ENCODE peak calls at places on chromosome 20, in five cellular contexts. One of them, this sample, is unnamed. For H3K9me3, the result is how much of the 10 kb centered on the place peaks cover.

GRCh38 chr20:57433658-57434389 is 42.6 kb downstream of the RBM38 start:
- DNase-seq in left ventricle myocardium inferior: no peak
- DNase-seq in naive thymus-derived CD4-positive, alpha-beta T cell: no peak
- DNase-seq in spleen: peak
- DNase-seq in adipocyte: no peak
- DNase-seq in this sample: no peak

GRCh38 chr20:19264191-19264590 is 51.7 kb downstream of the SLC24A3 start:
- DNase-seq in left ventricle myocardium inferior: no peak
- DNase-seq in naive thymus-derived CD4-positive, alpha-beta T cell: no peak
- DNase-seq in spleen: no peak
- DNase-seq in adipocyte: no peak
- DNase-seq in this sample: no peak

GRCh38 chr20:6920991-6921613 is 153.6 kb downstream of the BMP2 start:
- DNase-seq in left ventricle myocardium inferior: no peak
- DNase-seq in naive thymus-derived CD4-positive, alpha-beta T cell: no peak
- DNase-seq in spleen: no peak
- DNase-seq in adipocyte: no peak
- DNase-seq in this sample: no peak

GRCh38 chr20:23080521-23080920 is 5.6 kb downstream of the CD93 start:
- DNase-seq in left ventricle myocardium inferior: no peak
- DNase-seq in naive thymus-derived CD4-positive, alpha-beta T cell: no peak
- DNase-seq in spleen: no peak
- DNase-seq in adipocyte: no peak
- DNase-seq in this sample: no peak

GRCh38 chr20:37931153-37931922 is 28.4 kb downstream of the VSTM2L start:
- DNase-seq in left ventricle myocardium inferior: no peak
- DNase-seq in naive thymus-derived CD4-positive, alpha-beta T cell: no peak
- DNase-seq in spleen: no peak
- DNase-seq in adipocyte: no peak
- DNase-seq in this sample: no peak

GRCh38 chr20:61120595-61121515 is 131.2 kb upstream of the CDH4 start:
- DNase-seq in left ventricle myocardium inferior: peak
- DNase-seq in naive thymus-derived CD4-positive, alpha-beta T cell: peak
- DNase-seq in spleen: no peak
- DNase-seq in adipocyte: peak
- DNase-seq in this sample: no peak

GRCh38 chr20:32830437-32830836 is 10.7 kb downstream of the MAPRE1 start:
- DNase-seq in left ventricle myocardium inferior: no peak
- DNase-seq in naive thymus-derived CD4-positive, alpha-beta T cell: no peak
- DNase-seq in spleen: no peak
- DNase-seq in adipocyte: peak
- DNase-seq in this sample: no peak

GRCh38 chr20:48149887-48150286 is 364.6 kb upstream of the SULF2 start:
- DNase-seq in left ventricle myocardium inferior: no peak
- DNase-seq in naive thymus-derived CD4-positive, alpha-beta T cell: no peak
- DNase-seq in spleen: no peak
- DNase-seq in adipocyte: no peak
- DNase-seq in this sample: no peak

GRCh38 chr20:4592316-4593148 is 129.2 kb upstream of the PRND start:
- DNase-seq in left ventricle myocardium inferior: peak
- DNase-seq in naive thymus-derived CD4-positive, alpha-beta T cell: peak
- DNase-seq in spleen: peak
- DNase-seq in adipocyte: peak
- DNase-seq in this sample: peak

GRCh38 chr20:62696999-62697398 is 11.6 kb upstream of the NTSR1 start:
- DNase-seq in left ventricle myocardium inferior: no peak
- DNase-seq in naive thymus-derived CD4-positive, alpha-beta T cell: no peak
- DNase-seq in spleen: no peak
- DNase-seq in adipocyte: no peak
- DNase-seq in this sample: no peak

GRCh38 chr20:39874049-39874893 is 814.8 kb downstream of the MAFB start:
- DNase-seq in left ventricle myocardium inferior: peak
- DNase-seq in naive thymus-derived CD4-positive, alpha-beta T cell: no peak
- DNase-seq in spleen: peak
- DNase-seq in adipocyte: peak
- DNase-seq in this sample: no peak

GRCh38 chr20:3927486-3928291 is 38.5 kb downstream of the PANK2 start:
- DNase-seq in left ventricle myocardium inferior: no peak
- DNase-seq in naive thymus-derived CD4-positive, alpha-beta T cell: no peak
- DNase-seq in spleen: peak
- DNase-seq in adipocyte: peak
- DNase-seq in this sample: no peak

GRCh38 chr20:22374678-22375590 is 209.4 kb downstream of the FOXA2 start:
- DNase-seq in left ventricle myocardium inferior: no peak
- DNase-seq in naive thymus-derived CD4-positive, alpha-beta T cell: no peak
- DNase-seq in spleen: no peak
- DNase-seq in adipocyte: no peak
- DNase-seq in this sample: no peak

GRCh38 chr20:4688342-4688741 is 33.4 kb upstream of the PRND start:
- DNase-seq in left ventricle myocardium inferior: no peak
- DNase-seq in naive thymus-derived CD4-positive, alpha-beta T cell: no peak
- DNase-seq in spleen: no peak
- DNase-seq in adipocyte: no peak
- DNase-seq in this sample: no peak

GRCh38 chr20:32522775-32523612 is 62.1 kb downstream of the NOL4L start:
- DNase-seq in left ventricle myocardium inferior: no peak
- DNase-seq in naive thymus-derived CD4-positive, alpha-beta T cell: no peak
- DNase-seq in spleen: peak
- DNase-seq in adipocyte: no peak
- DNase-seq in this sample: no peak

GRCh38 chr20:24337074-24337473 is 132.4 kb upstream of the SYNDIG1 start:
- DNase-seq in left ventricle myocardium inferior: no peak
- DNase-seq in naive thymus-derived CD4-positive, alpha-beta T cell: no peak
- DNase-seq in spleen: no peak
- DNase-seq in adipocyte: peak
- DNase-seq in this sample: no peak

GRCh38 chr20:57761413-57761734 is 51.6 kb upstream of the PMEPA1 start:
- DNase-seq in left ventricle myocardium inferior: no peak
- DNase-seq in naive thymus-derived CD4-positive, alpha-beta T cell: no peak
- DNase-seq in spleen: no peak
- DNase-seq in adipocyte: no peak
- DNase-seq in this sample: no peak

GRCh38 chr20:20130399-20130798 is 78.1 kb downstream of the CFAP61 start:
- DNase-seq in left ventricle myocardium inferior: no peak
- DNase-seq in naive thymus-derived CD4-positive, alpha-beta T cell: no peak
- DNase-seq in spleen: no peak
- DNase-seq in adipocyte: no peak
- DNase-seq in this sample: no peak

GRCh38 chr20:37392441-37393195 is 46.7 kb downstream of the SRC start:
- DNase-seq in left ventricle myocardium inferior: no peak
- DNase-seq in naive thymus-derived CD4-positive, alpha-beta T cell: no peak
- DNase-seq in spleen: peak
- DNase-seq in adipocyte: no peak
- DNase-seq in this sample: no peak

GRCh38 chr20:17854307-17854903 is 114.2 kb downstream of the SNX5 start:
- DNase-seq in left ventricle myocardium inferior: peak
- DNase-seq in naive thymus-derived CD4-positive, alpha-beta T cell: no peak
- DNase-seq in spleen: no peak
- DNase-seq in adipocyte: peak
- DNase-seq in this sample: no peak

GRCh38 chr20:46945465-46945864 is 50.8 kb downstream of the EYA2 start:
- DNase-seq in left ventricle myocardium inferior: no peak
- DNase-seq in naive thymus-derived CD4-positive, alpha-beta T cell: no peak
- DNase-seq in spleen: no peak
- DNase-seq in adipocyte: no peak
- DNase-seq in this sample: no peak

GRCh38 chr20:46046588-46047310 is 17.7 kb downstream of the SLC12A5 start:
- DNase-seq in left ventricle myocardium inferior: no peak
- DNase-seq in naive thymus-derived CD4-positive, alpha-beta T cell: no peak
- DNase-seq in spleen: no peak
- DNase-seq in adipocyte: no peak
- DNase-seq in this sample: no peak

DNA sequence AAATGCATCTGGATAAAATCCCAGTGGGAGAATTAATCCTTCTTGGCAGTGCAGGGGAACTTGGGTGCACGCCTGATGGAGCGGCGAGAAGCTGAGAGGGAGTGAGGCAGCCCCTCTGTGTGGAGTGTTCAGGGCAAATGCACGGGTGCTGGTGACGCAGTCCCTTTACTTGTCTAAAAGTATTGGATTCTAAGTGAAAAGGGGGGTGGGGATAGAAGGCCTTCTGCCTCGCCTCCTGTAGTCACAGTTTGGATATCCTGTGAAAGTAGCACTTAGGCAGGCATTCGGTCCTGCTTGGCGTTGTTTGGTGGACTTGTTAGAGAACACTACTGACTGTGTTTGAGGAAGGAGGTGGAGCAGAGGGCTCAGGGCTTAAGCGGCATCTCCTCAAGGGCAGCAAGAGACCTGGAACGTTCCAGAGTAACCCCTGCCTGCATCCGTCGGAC is 39.3 kb downstream of the PHACTR3 start:
- DNase-seq in left ventricle myocardium inferior: no peak
- DNase-seq in naive thymus-derived CD4-positive, alpha-beta T cell: no peak
- DNase-seq in spleen: peak
- DNase-seq in adipocyte: no peak
- DNase-seq in this sample: no peak
- H3K9me3 ChIP-seq in left ventricle myocardium inferior: under half
- H3K9me3 ChIP-seq in naive thymus-derived CD4-positive, alpha-beta T cell: under half
- H3K9me3 ChIP-seq in spleen: under half
- H3K9me3 ChIP-seq in adipocyte: under half
- H3K9me3 ChIP-seq in this sample: under half

DNA sequence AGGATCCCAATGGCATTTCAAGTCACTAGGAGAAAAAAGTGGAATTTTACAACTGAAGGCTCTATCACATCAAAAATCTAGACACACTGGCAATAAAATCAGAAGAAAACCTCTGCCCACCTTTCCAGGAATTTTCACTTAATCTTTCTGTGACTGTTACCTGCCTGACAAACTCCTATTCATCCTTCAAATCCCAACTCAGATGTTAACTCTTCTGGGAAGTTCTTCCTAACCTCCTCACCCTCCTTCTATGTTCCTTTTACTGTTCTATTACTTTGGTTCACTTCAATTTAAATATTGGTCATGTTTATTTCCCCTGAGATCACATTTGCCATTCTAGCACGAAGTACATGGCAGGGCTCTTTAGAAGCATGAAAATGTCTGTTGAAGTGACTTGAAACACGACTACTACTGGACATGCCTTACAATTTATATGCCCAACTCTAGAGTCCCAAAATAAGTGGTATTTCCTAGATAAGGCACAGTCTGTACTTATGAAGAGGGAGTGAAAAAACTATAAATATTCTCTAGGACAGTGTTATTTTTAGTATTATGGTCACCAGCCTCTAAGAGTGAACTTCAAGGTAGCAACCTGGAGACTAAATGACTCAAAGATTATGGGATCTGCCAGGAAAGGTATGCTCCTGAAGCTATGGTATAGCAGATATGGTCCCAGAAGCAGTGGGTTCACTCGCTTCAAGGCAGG is 17.1 kb downstream of the CHD6 start:
- DNase-seq in left ventricle myocardium inferior: no peak
- DNase-seq in naive thymus-derived CD4-positive, alpha-beta T cell: no peak
- DNase-seq in spleen: no peak
- DNase-seq in adipocyte: no peak
- DNase-seq in this sample: no peak
- H3K9me3 ChIP-seq in left ventricle myocardium inferior: under half
- H3K9me3 ChIP-seq in naive thymus-derived CD4-positive, alpha-beta T cell: under half
- H3K9me3 ChIP-seq in spleen: half or more
- H3K9me3 ChIP-seq in adipocyte: under half
- H3K9me3 ChIP-seq in this sample: under half

DNA sequence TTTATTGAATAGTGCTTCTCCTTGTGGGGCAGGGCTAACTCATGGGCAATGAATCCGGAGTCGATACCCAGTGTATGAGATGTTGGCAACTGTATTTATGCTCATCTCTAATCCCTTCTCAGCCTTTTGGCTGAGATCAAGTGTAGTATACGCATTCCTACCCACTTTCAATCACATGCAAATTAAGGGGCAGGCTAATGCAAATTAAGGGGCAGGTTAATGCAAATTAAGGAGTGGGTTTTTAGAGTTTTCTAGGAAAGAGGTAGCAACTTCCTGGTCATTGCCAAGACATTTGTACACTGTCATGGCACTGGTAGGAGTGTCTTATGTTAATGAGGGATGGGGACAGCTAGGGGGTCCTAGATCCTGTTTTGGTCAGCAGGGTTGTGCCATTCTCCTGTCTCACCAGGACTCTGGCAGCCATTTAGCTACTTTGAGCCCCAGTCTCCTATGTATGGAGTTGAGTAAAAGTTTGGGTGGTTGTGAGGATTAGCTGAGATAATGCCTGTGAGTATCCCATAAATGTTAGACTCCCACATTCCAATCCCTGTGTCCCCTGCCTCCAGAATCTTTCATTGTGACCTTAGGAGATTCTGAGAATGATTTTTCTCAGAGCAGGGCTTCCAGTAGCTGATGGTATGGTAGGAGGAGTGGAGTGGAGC is at the start of gene CNBD2:
- DNase-seq in left ventricle myocardium inferior: no peak
- DNase-seq in naive thymus-derived CD4-positive, alpha-beta T cell: no peak
- DNase-seq in spleen: no peak
- DNase-seq in adipocyte: no peak
- DNase-seq in this sample: no peak
- H3K9me3 ChIP-seq in left ventricle myocardium inferior: under half
- H3K9me3 ChIP-seq in naive thymus-derived CD4-positive, alpha-beta T cell: under half
- H3K9me3 ChIP-seq in spleen: under half
- H3K9me3 ChIP-seq in adipocyte: under half
- H3K9me3 ChIP-seq in this sample: under half

DNA sequence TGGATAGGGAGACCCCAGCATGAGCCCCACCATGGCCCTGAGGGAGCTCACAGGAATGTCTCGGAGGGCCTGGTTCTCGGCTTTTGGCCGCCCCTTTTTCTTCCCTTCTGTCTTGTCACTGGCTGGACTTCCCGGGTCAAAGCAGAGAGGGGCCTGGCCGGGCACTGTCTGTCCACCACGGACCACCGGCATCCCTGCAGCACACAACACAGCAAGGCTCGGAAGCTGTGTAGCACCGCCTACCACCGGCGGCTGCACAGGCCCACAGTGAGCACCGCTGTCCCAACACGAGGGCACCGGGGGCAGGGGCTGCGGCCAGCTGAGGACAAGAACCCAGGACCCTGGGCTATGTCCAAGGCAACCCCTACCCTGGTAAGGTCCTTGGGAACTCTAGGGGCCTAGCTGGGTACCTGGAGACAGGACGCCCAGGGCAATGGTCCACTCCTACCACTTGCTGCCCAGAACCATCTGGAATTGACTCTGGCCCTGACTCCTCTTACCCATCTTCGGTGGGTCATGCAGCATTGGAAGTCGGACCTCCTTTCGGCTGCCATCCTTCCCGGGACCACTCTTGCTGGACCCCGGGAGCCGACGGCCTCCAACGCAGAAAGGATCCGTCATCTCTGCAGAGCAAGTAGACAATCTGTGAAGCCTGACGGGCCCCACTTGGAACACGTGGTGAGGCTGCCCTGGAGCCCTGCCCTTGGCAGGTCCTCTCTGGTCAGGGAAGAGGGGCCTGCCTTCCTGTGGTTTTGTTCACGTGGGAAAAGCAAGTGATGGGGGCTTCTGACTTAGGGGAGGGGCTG is 2.2 kb downstream of the ZNF512B start:
- DNase-seq in left ventricle myocardium inferior: peak
- DNase-seq in naive thymus-derived CD4-positive, alpha-beta T cell: no peak
- DNase-seq in spleen: peak
- DNase-seq in adipocyte: no peak
- DNase-seq in this sample: no peak
- H3K9me3 ChIP-seq in left ventricle myocardium inferior: under half
- H3K9me3 ChIP-seq in naive thymus-derived CD4-positive, alpha-beta T cell: under half
- H3K9me3 ChIP-seq in spleen: under half
- H3K9me3 ChIP-seq in adipocyte: under half
- H3K9me3 ChIP-seq in this sample: under half

GRCh38 chr20:519999-520398 is 23.6 kb downstream of the CSNK2A1 start:
- DNase-seq in left ventricle myocardium inferior: no peak
- DNase-seq in naive thymus-derived CD4-positive, alpha-beta T cell: no peak
- DNase-seq in spleen: no peak
- DNase-seq in adipocyte: no peak
- DNase-seq in this sample: no peak
- H3K9me3 ChIP-seq in left ventricle myocardium inferior: under half
- H3K9me3 ChIP-seq in naive thymus-derived CD4-positive, alpha-beta T cell: under half
- H3K9me3 ChIP-seq in spleen: under half
- H3K9me3 ChIP-seq in adipocyte: under half
- H3K9me3 ChIP-seq in this sample: under half

This sample was measured in T-helper 17 cell.